ENCODE peak calls at places on chromosome 5, in seven cellular contexts. R is retinal pigment epithelial cell; O is amniotic stem cell; G is NCI-H1417; M is activated CD4-positive, alpha-beta T cell treated with anti-CD3 and anti-CD28 coated beads, Interleukin-2, amount 50 U/mL, for 24 hours; E is HFFc6; P is NCI-H524. K is an unnamed sample.
A peak's percentile ranks its signal among the peaks of the same experiment; 100 is the strongest.

GRCh38 chr5:2797160-2797559 is 45.7 kb upstream of the IRX2 start:
- DNase-seq in R (no peak), O (no peak), G (no peak), M (no peak), E (no peak), P (no peak), K (no peak)

GRCh38 chr5:35252963-35253362 is 22.7 kb upstream of the PRLR start:
- DNase-seq in R (no peak), O (no peak), G (no peak), M (no peak), E (no peak), P (no peak), K (no peak)

GRCh38 chr5:150125334-150125733 is 30.3 kb downstream of the PDGFRB start:
- DNase-seq in R (no peak), O (no peak), G (no peak), M (no peak), E (no peak), P (no peak), K (no peak)

GRCh38 chr5:53246042-53246836 is 136.7 kb upstream of the MOCS2 start:
- DNase-seq in R (no peak), O (peak; percentile 22), G (no peak), M (no peak), E (peak; percentile 82), P (no peak), K (peak; percentile 49)

GRCh38 chr5:76363385-76364261 is 39.5 kb upstream of the IQGAP2 start:
- DNase-seq in R (no peak), O (no peak), G (no peak), M (no peak), E (no peak), P (no peak), K (no peak)

GRCh38 chr5:180439911-180440769 is 54.0 kb upstream of the CNOT6 start:
- DNase-seq in R (no peak), O (no peak), G (no peak), M (no peak), E (no peak), P (no peak), K (no peak)

GRCh38 chr5:68555891-68556689 is 340.5 kb downstream of the PIK3R1 start:
- DNase-seq in R (no peak), O (no peak), G (no peak), M (no peak), E (no peak), P (no peak), K (no peak)

GRCh38 chr5:140469259-140469658 is 67.6 kb downstream of the ANKHD1 start:
- DNase-seq in R (no peak), O (no peak), G (no peak), M (no peak), E (no peak), P (no peak), K (no peak)

K was measured in stromal cell of bone marrow.